ENCODE peak calls at places on chromosomes 13 and 19, in ten cellular contexts. One of them, this sample, is unnamed.

GRCh38 chr13:72230131-72230530 is 363.1 kb upstream of the DACH1 start:
- DNase-seq in SK-N-MC: no peak
- DNase-seq in endodermal cell: no peak
- DNase-seq in psoas muscle: no peak
- DNase-seq in Caco-2: no peak
- DNase-seq in CD8-positive, alpha-beta memory T cell: no peak
- DNase-seq in astrocyte of the spinal cord: no peak
- DNase-seq in thoracic aorta: no peak
- DNase-seq in H7: no peak
- DNase-seq in CD4-positive, alpha-beta memory T cell: no peak
- DNase-seq in this sample: no peak

GRCh38 chr19:53908106-53908932 is 759 bp upstream of the CACNG7 start:
- DNase-seq in CD8-positive, alpha-beta memory T cell: no peak
- DNase-seq in CD4-positive, alpha-beta memory T cell: no peak
- DNase-seq in Caco-2: no peak
- DNase-seq in thoracic aorta: no peak
- DNase-seq in psoas muscle: peak
- DNase-seq in endodermal cell: peak
- DNase-seq in SK-N-MC: no peak
- DNase-seq in astrocyte of the spinal cord: peak
- DNase-seq in H7: peak
- DNase-seq in this sample: no peak

GRCh38 chr19:32165750-32166149 is 179.7 kb upstream of the ZNF507 start:
- DNase-seq in psoas muscle: no peak
- DNase-seq in CD4-positive, alpha-beta memory T cell: no peak
- DNase-seq in astrocyte of the spinal cord: no peak
- DNase-seq in endodermal cell: no peak
- DNase-seq in thoracic aorta: no peak
- DNase-seq in CD8-positive, alpha-beta memory T cell: no peak
- DNase-seq in H7: no peak
- DNase-seq in SK-N-MC: no peak
- DNase-seq in Caco-2: no peak
- DNase-seq in this sample: peak

GRCh38 chr13:111927181-111927540 is 139.8 kb upstream of the SOX1 start:
- DNase-seq in psoas muscle: no peak
- DNase-seq in thoracic aorta: no peak
- DNase-seq in Caco-2: no peak
- DNase-seq in SK-N-MC: no peak
- DNase-seq in CD4-positive, alpha-beta memory T cell: no peak
- DNase-seq in astrocyte of the spinal cord: no peak
- DNase-seq in H7: no peak
- DNase-seq in endodermal cell: peak
- DNase-seq in CD8-positive, alpha-beta memory T cell: no peak
- DNase-seq in this sample: no peak

GRCh38 chr19:18503971-18504885 is 17.6 kb downstream of the ELL start:
- DNase-seq in astrocyte of the spinal cord: no peak
- DNase-seq in SK-N-MC: no peak
- DNase-seq in CD8-positive, alpha-beta memory T cell: no peak
- DNase-seq in H7: no peak
- DNase-seq in Caco-2: peak
- DNase-seq in thoracic aorta: no peak
- DNase-seq in psoas muscle: no peak
- DNase-seq in CD4-positive, alpha-beta memory T cell: no peak
- DNase-seq in endodermal cell: peak
- DNase-seq in this sample: no peak

GRCh38 chr13:48653074-48654054 is at the start of gene CYSLTR2:
- DNase-seq in CD4-positive, alpha-beta memory T cell: peak
- DNase-seq in thoracic aorta: no peak
- DNase-seq in psoas muscle: no peak
- DNase-seq in endodermal cell: no peak
- DNase-seq in H7: no peak
- DNase-seq in CD8-positive, alpha-beta memory T cell: no peak
- DNase-seq in SK-N-MC: peak
- DNase-seq in Caco-2: no peak
- DNase-seq in astrocyte of the spinal cord: peak
- DNase-seq in this sample: no peak

GRCh38 chr13:101785858-101786257 is 333.4 kb downstream of the ITGBL1 start:
- DNase-seq in CD4-positive, alpha-beta memory T cell: no peak
- DNase-seq in astrocyte of the spinal cord: peak
- DNase-seq in H7: peak
- DNase-seq in Caco-2: peak
- DNase-seq in psoas muscle: no peak
- DNase-seq in CD8-positive, alpha-beta memory T cell: no peak
- DNase-seq in endodermal cell: peak
- DNase-seq in SK-N-MC: no peak
- DNase-seq in thoracic aorta: no peak
- DNase-seq in this sample: no peak

GRCh38 chr19:55546822-55547614 is 1.7 kb upstream of the SBK3 start:
- DNase-seq in SK-N-MC: no peak
- DNase-seq in CD8-positive, alpha-beta memory T cell: no peak
- DNase-seq in H7: peak
- DNase-seq in thoracic aorta: peak
- DNase-seq in Caco-2: no peak
- DNase-seq in endodermal cell: no peak
- DNase-seq in CD4-positive, alpha-beta memory T cell: no peak
- DNase-seq in astrocyte of the spinal cord: peak
- DNase-seq in psoas muscle: peak
- DNase-seq in this sample: peak

GRCh38 chr19:406121-406711 is 2.7 kb downstream of the C2CD4C start:
- DNase-seq in CD4-positive, alpha-beta memory T cell: no peak
- DNase-seq in psoas muscle: no peak
- DNase-seq in endodermal cell: peak
- DNase-seq in astrocyte of the spinal cord: no peak
- DNase-seq in Caco-2: no peak
- DNase-seq in SK-N-MC: no peak
- DNase-seq in H7: peak
- DNase-seq in CD8-positive, alpha-beta memory T cell: no peak
- DNase-seq in thoracic aorta: no peak
- DNase-seq in this sample: no peak

GRCh38 chr19:409006-409514 is at the start of gene C2CD4C:
- DNase-seq in endodermal cell: peak
- DNase-seq in CD8-positive, alpha-beta memory T cell: no peak
- DNase-seq in CD4-positive, alpha-beta memory T cell: no peak
- DNase-seq in SK-N-MC: no peak
- DNase-seq in thoracic aorta: no peak
- DNase-seq in H7: no peak
- DNase-seq in psoas muscle: no peak
- DNase-seq in astrocyte of the spinal cord: no peak
- DNase-seq in Caco-2: peak
- DNase-seq in this sample: no peak

GRCh38 chr19:408441-409005 is 424 bp downstream of the C2CD4C start:
- DNase-seq in Caco-2: no peak
- DNase-seq in thoracic aorta: no peak
- DNase-seq in CD4-positive, alpha-beta memory T cell: no peak
- DNase-seq in H7: peak
- DNase-seq in CD8-positive, alpha-beta memory T cell: no peak
- DNase-seq in psoas muscle: no peak
- DNase-seq in SK-N-MC: no peak
- DNase-seq in astrocyte of the spinal cord: no peak
- DNase-seq in endodermal cell: peak
- DNase-seq in this sample: no peak

GRCh38 chr19:406999-407491 is 1.9 kb downstream of the C2CD4C start:
- DNase-seq in CD8-positive, alpha-beta memory T cell: no peak
- DNase-seq in psoas muscle: no peak
- DNase-seq in Caco-2: no peak
- DNase-seq in H7: peak
- DNase-seq in thoracic aorta: no peak
- DNase-seq in SK-N-MC: no peak
- DNase-seq in CD4-positive, alpha-beta memory T cell: no peak
- DNase-seq in astrocyte of the spinal cord: no peak
- DNase-seq in endodermal cell: peak
- DNase-seq in this sample: no peak

DNA sequence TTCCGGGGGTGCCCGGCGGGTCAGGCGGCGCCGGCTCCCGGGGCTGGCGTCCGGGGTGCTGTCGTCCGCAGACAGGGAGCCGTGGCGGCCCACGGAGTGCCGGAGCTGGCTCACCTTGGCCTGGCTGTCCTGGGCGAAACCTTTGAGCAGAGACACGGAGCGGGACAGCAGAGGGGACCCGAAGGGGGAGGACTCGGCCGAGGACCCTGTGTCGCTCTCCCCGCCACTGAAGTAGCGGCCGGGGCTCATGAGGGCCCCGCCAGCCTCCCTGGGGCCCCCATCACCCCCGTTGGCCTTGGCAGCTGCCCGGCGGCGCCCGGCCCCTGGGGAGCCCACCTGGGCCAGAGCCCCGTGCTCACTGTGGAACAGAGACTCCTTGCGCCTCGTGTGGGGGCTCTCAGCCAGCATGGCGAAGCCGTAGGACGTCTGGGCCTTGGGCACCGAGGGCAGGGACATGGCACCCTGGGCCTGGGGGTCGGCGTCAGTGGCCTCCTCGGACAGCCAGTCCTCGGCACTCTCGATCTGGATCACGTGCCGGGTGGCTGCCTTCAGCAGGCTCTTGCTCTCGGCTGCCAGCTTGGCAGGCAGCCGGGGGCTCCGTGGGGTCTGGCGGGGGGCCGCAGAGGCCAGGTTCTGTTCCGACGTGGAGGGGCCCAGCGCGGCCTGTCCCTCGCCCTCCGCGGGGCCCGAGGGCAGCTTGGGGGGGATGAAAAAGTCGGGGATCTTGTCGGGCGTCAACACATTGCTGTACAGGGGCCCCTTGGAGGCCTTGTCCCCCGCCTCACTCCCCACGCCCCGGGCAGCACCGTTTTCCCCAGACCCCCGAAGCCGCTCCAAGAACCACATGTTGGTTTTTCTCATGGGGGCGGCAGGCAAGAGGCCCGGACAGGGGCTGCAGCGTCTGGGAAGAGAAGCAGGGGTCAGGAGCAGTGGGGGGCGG is 1.2 kb downstream of the C2CD4C start:
- DNase-seq in endodermal cell: peak
- DNase-seq in H7: peak
- DNase-seq in psoas muscle: no peak
- DNase-seq in thoracic aorta: no peak
- DNase-seq in Caco-2: no peak
- DNase-seq in SK-N-MC: no peak
- DNase-seq in CD4-positive, alpha-beta memory T cell: no peak
- DNase-seq in astrocyte of the spinal cord: no peak
- DNase-seq in CD8-positive, alpha-beta memory T cell: no peak
- DNase-seq in this sample: no peak
- H3K4me3 ChIP-seq in endodermal cell: peak
- H3K4me3 ChIP-seq in H7: peak
- H3K4me3 ChIP-seq in psoas muscle: peak
- H3K4me3 ChIP-seq in thoracic aorta: peak
- H3K4me3 ChIP-seq in Caco-2: no peak
- H3K4me3 ChIP-seq in SK-N-MC: peak
- H3K4me3 ChIP-seq in CD4-positive, alpha-beta memory T cell: no peak
- H3K4me3 ChIP-seq in astrocyte of the spinal cord: no peak
- H3K4me3 ChIP-seq in CD8-positive, alpha-beta memory T cell: no peak
- H3K4me3 ChIP-seq in this sample: peak

DNA sequence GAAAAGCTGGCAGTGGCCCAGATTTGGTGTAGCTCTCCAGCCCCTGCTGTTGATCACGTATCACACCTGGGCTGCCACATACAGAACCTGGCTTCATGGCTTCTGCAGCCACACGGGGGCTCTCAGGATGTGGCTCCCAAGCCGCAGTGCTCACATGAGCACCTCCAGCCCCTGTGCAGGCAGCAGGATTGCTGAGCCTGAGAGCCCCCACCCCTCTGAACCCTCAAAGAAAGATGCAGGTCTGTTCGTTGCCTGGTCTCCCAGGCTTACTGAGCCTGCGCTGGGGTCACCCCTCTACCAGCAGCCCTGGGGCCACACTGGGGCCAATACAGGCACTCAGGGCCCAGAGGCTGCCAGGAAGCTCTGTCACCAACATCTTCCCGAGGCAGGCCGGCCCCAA is 2.7 kb downstream of the PLEKHF1 start:
- DNase-seq in thoracic aorta: no peak
- DNase-seq in CD8-positive, alpha-beta memory T cell: peak
- DNase-seq in CD4-positive, alpha-beta memory T cell: peak
- DNase-seq in H7: peak
- DNase-seq in endodermal cell: no peak
- DNase-seq in Caco-2: no peak
- DNase-seq in SK-N-MC: no peak
- DNase-seq in astrocyte of the spinal cord: no peak
- DNase-seq in psoas muscle: no peak
- DNase-seq in this sample: no peak
- H3K4me3 ChIP-seq in thoracic aorta: no peak
- H3K4me3 ChIP-seq in CD8-positive, alpha-beta memory T cell: peak
- H3K4me3 ChIP-seq in CD4-positive, alpha-beta memory T cell: peak
- H3K4me3 ChIP-seq in H7: no peak
- H3K4me3 ChIP-seq in endodermal cell: no peak
- H3K4me3 ChIP-seq in Caco-2: no peak
- H3K4me3 ChIP-seq in SK-N-MC: no peak
- H3K4me3 ChIP-seq in astrocyte of the spinal cord: no peak
- H3K4me3 ChIP-seq in psoas muscle: peak
- H3K4me3 ChIP-seq in this sample: no peak

DNA sequence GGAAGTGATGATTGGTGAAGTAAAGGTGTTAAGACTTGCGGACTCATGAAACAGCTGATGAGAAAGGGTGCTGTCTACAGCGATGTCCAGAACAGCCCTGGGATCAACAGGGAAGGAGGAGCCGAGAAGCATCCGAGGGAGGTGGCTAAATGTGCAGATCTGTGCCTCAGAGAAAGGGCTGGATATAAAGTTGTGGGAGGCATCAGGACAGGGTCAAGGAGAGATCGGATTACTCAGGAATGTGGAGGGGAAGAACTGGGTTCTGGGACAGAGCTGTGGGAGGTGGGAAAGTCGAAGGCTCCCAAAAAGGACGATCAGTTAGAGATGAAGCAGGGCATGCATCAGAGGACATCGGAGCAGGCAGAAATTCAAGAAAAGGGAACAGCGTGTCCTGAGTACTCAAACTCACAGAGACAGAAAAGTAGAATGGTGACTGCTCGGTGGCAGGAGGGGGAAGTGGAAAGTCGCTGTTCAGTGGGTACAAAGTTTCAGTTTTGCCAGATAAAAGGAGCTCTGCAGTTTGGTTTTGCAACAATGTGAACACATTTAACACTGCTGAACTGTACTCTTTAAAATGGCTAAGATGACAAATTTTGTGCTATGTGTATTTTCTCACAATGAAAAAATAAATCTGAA is 1.9 kb downstream of the SIGLEC14 start:
- DNase-seq in Caco-2: no peak
- DNase-seq in CD8-positive, alpha-beta memory T cell: no peak
- DNase-seq in astrocyte of the spinal cord: no peak
- DNase-seq in thoracic aorta: no peak
- DNase-seq in H7: no peak
- DNase-seq in endodermal cell: peak
- DNase-seq in psoas muscle: no peak
- DNase-seq in CD4-positive, alpha-beta memory T cell: no peak
- DNase-seq in SK-N-MC: no peak
- DNase-seq in this sample: no peak
- H3K4me3 ChIP-seq in Caco-2: no peak
- H3K4me3 ChIP-seq in CD8-positive, alpha-beta memory T cell: no peak
- H3K4me3 ChIP-seq in astrocyte of the spinal cord: no peak
- H3K4me3 ChIP-seq in thoracic aorta: peak
- H3K4me3 ChIP-seq in H7: no peak
- H3K4me3 ChIP-seq in endodermal cell: no peak
- H3K4me3 ChIP-seq in psoas muscle: no peak
- H3K4me3 ChIP-seq in CD4-positive, alpha-beta memory T cell: no peak
- H3K4me3 ChIP-seq in SK-N-MC: no peak
- H3K4me3 ChIP-seq in this sample: no peak

DNA sequence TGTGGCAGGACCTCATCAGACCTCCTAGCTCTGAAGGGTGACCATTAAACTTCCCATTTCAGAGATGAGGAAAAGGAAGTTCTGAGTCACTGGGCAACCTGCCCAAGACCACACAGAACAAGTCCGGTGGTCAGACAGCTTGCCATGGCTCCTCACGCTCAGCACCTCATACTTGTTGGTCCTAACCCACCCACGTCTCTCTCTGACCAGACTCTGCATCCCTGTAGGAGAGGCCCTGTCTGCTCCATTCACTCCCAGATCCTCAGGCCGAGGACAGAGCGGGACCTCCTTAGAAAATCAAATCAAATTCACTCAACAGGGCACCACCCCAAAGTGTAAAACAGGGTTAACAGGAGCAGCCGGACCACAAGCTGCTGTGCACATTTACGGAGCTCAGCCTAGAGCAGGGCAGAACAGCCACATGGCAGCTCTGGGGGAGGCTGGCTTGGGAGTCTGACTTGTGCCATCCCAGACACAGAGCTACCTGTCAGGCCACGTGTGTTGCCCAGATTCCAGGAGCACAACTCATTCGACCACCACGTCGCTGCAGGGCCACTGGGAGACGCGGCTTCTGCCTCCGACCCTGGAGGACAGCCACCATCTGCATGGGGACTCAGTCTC is 1.7 kb downstream of the MIER2 start:
- DNase-seq in thoracic aorta: no peak
- DNase-seq in Caco-2: no peak
- DNase-seq in SK-N-MC: no peak
- DNase-seq in CD4-positive, alpha-beta memory T cell: no peak
- DNase-seq in endodermal cell: no peak
- DNase-seq in psoas muscle: peak
- DNase-seq in H7: no peak
- DNase-seq in astrocyte of the spinal cord: peak
- DNase-seq in CD8-positive, alpha-beta memory T cell: no peak
- DNase-seq in this sample: peak
- H3K4me3 ChIP-seq in thoracic aorta: peak
- H3K4me3 ChIP-seq in Caco-2: peak
- H3K4me3 ChIP-seq in SK-N-MC: peak
- H3K4me3 ChIP-seq in CD4-positive, alpha-beta memory T cell: no peak
- H3K4me3 ChIP-seq in endodermal cell: peak
- H3K4me3 ChIP-seq in psoas muscle: peak
- H3K4me3 ChIP-seq in H7: no peak
- H3K4me3 ChIP-seq in astrocyte of the spinal cord: peak
- H3K4me3 ChIP-seq in CD8-positive, alpha-beta memory T cell: peak
- H3K4me3 ChIP-seq in this sample: peak